ENCODE peak calls at places on chromosomes 16 and 17, in eight cellular contexts. B is A549; H is HFF-Myc; A is NB4; L is CD4-positive, alpha-beta memory T cell; K is uterus; V is psoas muscle; Q is endothelial cell of umbilical vein. T is an unnamed sample.

GRCh38 chr17:40075216-40076100 is 12.7 kb downstream of the THRA start:
- DNase-seq in L (peak), H (no peak), K (peak), Q (peak), B (no peak), A (peak), V (peak), T (peak)

GRCh38 chr16:2190659-2191445 is 5.6 kb downstream of the CASKIN1 start:
- DNase-seq in Q (no peak), K (no peak), L (no peak), V (no peak), B (no peak), H (no peak), A (no peak), T (no peak)

GRCh38 chr16:2520784-2521577 is 810 bp downstream of the AMDHD2 start:
- DNase-seq in V (peak), A (peak), L (peak), H (no peak), Q (no peak), K (no peak), B (no peak), T (peak)

GRCh38 chr16:77965346-77965745 is 57.0 kb upstream of the CLEC3A start:
- DNase-seq in L (no peak), H (no peak), V (no peak), A (no peak), K (no peak), Q (no peak), B (no peak), T (no peak)

GRCh38 chr16:12802048-12802447 is 1.6 kb downstream of the CPPED1 start:
- DNase-seq in H (no peak), Q (no peak), K (no peak), L (no peak), B (no peak), A (no peak), V (no peak), T (no peak)

GRCh38 chr16:69500496-69500895 is 65.3 kb upstream of the NFAT5 start:
- DNase-seq in Q (no peak), B (no peak), H (no peak), K (no peak), L (no peak), A (no peak), V (no peak), T (no peak)

GRCh38 chr16:1584926-1585487 is 26.9 kb downstream of the IFT140 start:
- DNase-seq in V (no peak), Q (no peak), B (no peak), A (no peak), L (no peak), K (no peak), H (no peak), T (no peak)

GRCh38 chr16:27369806-27370205 is 32.2 kb upstream of the IL21R start:
- DNase-seq in A (no peak), L (no peak), V (no peak), H (no peak), B (no peak), Q (no peak), K (no peak), T (no peak)

GRCh38 chr17:33127706-33128105 is 136.1 kb downstream of the SPACA3 start:
- DNase-seq in Q (no peak), B (no peak), H (no peak), K (no peak), V (no peak), L (no peak), A (no peak), T (peak)

GRCh38 chr16:19876501-19877059 is 8.1 kb downstream of the GPRC5B start:
- DNase-seq in K (no peak), L (no peak), B (no peak), Q (no peak), A (no peak), V (no peak), H (no peak), T (no peak)

GRCh38 chr16:19299565-19299964 is 14.0 kb downstream of the CLEC19A start:
- DNase-seq in B (no peak), V (no peak), K (no peak), L (no peak), H (no peak), Q (no peak), A (no peak), T (no peak)

GRCh38 chr17:42980766-42981397 is 517 bp downstream of the RUNDC1 start:
- DNase-seq in B (peak), L (peak), Q (peak), V (peak), H (no peak), A (peak), K (no peak), T (peak)

GRCh38 chr17:79814624-79814965 is 17.7 kb upstream of the CBX8 start:
- DNase-seq in H (no peak), A (no peak), K (no peak), Q (no peak), V (no peak), L (no peak), B (no peak), T (no peak)

GRCh38 chr17:22268214-22268911 is 576.0 kb downstream of the KCNJ18 start:
- DNase-seq in H (no peak), Q (no peak), A (no peak), V (no peak), K (no peak), L (no peak), B (no peak), T (no peak)

GRCh38 chr17:49760909-49761558 is 2.9 kb downstream of the FAM117A start:
- DNase-seq in K (no peak), L (no peak), Q (no peak), A (peak), H (no peak), V (no peak), B (no peak), T (no peak)

GRCh38 chr16:72013389-72013788 is 4.8 kb downstream of the DHODH start:
- DNase-seq in Q (no peak), A (peak), B (no peak), L (no peak), V (peak), K (peak), H (no peak), T (peak)

GRCh38 chr16:10594312-10594950 is 14.0 kb upstream of the EMP2 start:
- DNase-seq in H (no peak), Q (no peak), B (no peak), K (no peak), L (no peak), V (no peak), A (no peak), T (peak)

GRCh38 chr17:31294839-31295488 is 2.1 kb downstream of the OMG start:
- DNase-seq in K (no peak), A (peak), H (no peak), Q (no peak), B (no peak), V (no peak), L (no peak), T (no peak)

GRCh38 chr17:17215575-17215974 is 9.4 kb upstream of the PLD6 start:
- DNase-seq in Q (no peak), B (no peak), V (no peak), H (no peak), A (no peak), K (no peak), L (no peak), T (no peak)
- H3K4me3 ChIP-seq in Q (no peak), B (no peak), V (no peak), H (no peak), A (no peak), K (no peak), L (no peak), T (no peak)

GRCh38 chr17:4246674-4247073 is 17.1 kb downstream of the ANKFY1 start:
- DNase-seq in Q (no peak), A (no peak), K (no peak), V (no peak), B (no peak), L (no peak), H (no peak), T (no peak)
- H3K4me3 ChIP-seq in Q (no peak), A (no peak), K (no peak), V (no peak), B (no peak), L (no peak), H (no peak), T (no peak)

GRCh38 chr17:20988001-20988641 is 54.7 kb downstream of the USP22 start:
- DNase-seq in Q (no peak), L (no peak), B (no peak), A (no peak), H (no peak), K (no peak), V (no peak), T (no peak)
- H3K4me3 ChIP-seq in Q (no peak), L (no peak), B (no peak), A (no peak), H (no peak), K (no peak), V (no peak), T (no peak)

GRCh38 chr16:4051591-4051990 is 64.7 kb downstream of the ADCY9 start:
- DNase-seq in K (no peak), L (no peak), A (no peak), V (no peak), Q (no peak), B (no peak), H (no peak), T (peak)
- H3K4me3 ChIP-seq in K (no peak), L (no peak), A (no peak), V (no peak), Q (no peak), B (no peak), H (no peak), T (no peak)

T was measured in bronchial epithelial cell.